ENCODE peak calls at places on chromosomes 5 and 9, in seven cellular contexts. One of them, this sample, is unnamed.
A peak's percentile ranks its signal among the peaks of the same experiment; 100 is the strongest.

GRCh38 chr9:134065720-134066419 is 2.0 kb downstream of the BRD3 start:
- DNase-seq in NCI-H748 treated with DMSO at 0.1 percent for 48 hours: no peak
- DNase-seq in natural killer cell treated with Interleukin-12 subunit alpha and Interleukin-12 subunit beta and Interleukin-15 and Interleukin-18, amount 100 ng/mL, for 72 hours: peak; percentile 84
- DNase-seq in NCI-H1092: no peak
- DNase-seq in ACHN: peak; percentile 43
- DNase-seq in type B pancreatic cell: no peak
- DNase-seq in epithelial cell of esophagus: peak; percentile 79
- DNase-seq in this sample: no peak

GRCh38 chr5:179908528-179908927 is 831 bp upstream of the TBC1D9B start:
- DNase-seq in NCI-H748 treated with DMSO at 0.1 percent for 48 hours: no peak
- DNase-seq in natural killer cell treated with Interleukin-12 subunit alpha and Interleukin-12 subunit beta and Interleukin-15 and Interleukin-18, amount 100 ng/mL, for 72 hours: no peak
- DNase-seq in NCI-H1092: no peak
- DNase-seq in ACHN: no peak
- DNase-seq in type B pancreatic cell: no peak
- DNase-seq in epithelial cell of esophagus: no peak
- DNase-seq in this sample: no peak

GRCh38 chr5:81207009-81207408 is 26.1 kb upstream of the CKMT2 start:
- DNase-seq in NCI-H748 treated with DMSO at 0.1 percent for 48 hours: no peak
- DNase-seq in natural killer cell treated with Interleukin-12 subunit alpha and Interleukin-12 subunit beta and Interleukin-15 and Interleukin-18, amount 100 ng/mL, for 72 hours: no peak
- DNase-seq in NCI-H1092: no peak
- DNase-seq in ACHN: no peak
- DNase-seq in type B pancreatic cell: no peak
- DNase-seq in epithelial cell of esophagus: peak; percentile 25
- DNase-seq in this sample: no peak

GRCh38 chr5:161115941-161116340 is 263.9 kb upstream of the ATP10B start:
- DNase-seq in NCI-H748 treated with DMSO at 0.1 percent for 48 hours: no peak
- DNase-seq in natural killer cell treated with Interleukin-12 subunit alpha and Interleukin-12 subunit beta and Interleukin-15 and Interleukin-18, amount 100 ng/mL, for 72 hours: no peak
- DNase-seq in NCI-H1092: no peak
- DNase-seq in ACHN: no peak
- DNase-seq in type B pancreatic cell: no peak
- DNase-seq in epithelial cell of esophagus: no peak
- DNase-seq in this sample: no peak

GRCh38 chr5:157100140-157100679 is 8.6 kb downstream of the HAVCR2 start:
- DNase-seq in NCI-H748 treated with DMSO at 0.1 percent for 48 hours: no peak
- DNase-seq in natural killer cell treated with Interleukin-12 subunit alpha and Interleukin-12 subunit beta and Interleukin-15 and Interleukin-18, amount 100 ng/mL, for 72 hours: peak; percentile 64
- DNase-seq in NCI-H1092: no peak
- DNase-seq in ACHN: peak; percentile 17
- DNase-seq in type B pancreatic cell: no peak
- DNase-seq in epithelial cell of esophagus: peak; percentile 3
- DNase-seq in this sample: no peak

GRCh38 chr5:135095871-135096270 is 61.8 kb upstream of the PITX1 start:
- DNase-seq in NCI-H748 treated with DMSO at 0.1 percent for 48 hours: no peak
- DNase-seq in natural killer cell treated with Interleukin-12 subunit alpha and Interleukin-12 subunit beta and Interleukin-15 and Interleukin-18, amount 100 ng/mL, for 72 hours: no peak
- DNase-seq in NCI-H1092: no peak
- DNase-seq in ACHN: no peak
- DNase-seq in type B pancreatic cell: no peak
- DNase-seq in epithelial cell of esophagus: no peak
- DNase-seq in this sample: no peak

GRCh38 chr5:66945389-66946349 is 250.9 kb downstream of the CD180 start:
- DNase-seq in NCI-H748 treated with DMSO at 0.1 percent for 48 hours: no peak
- DNase-seq in natural killer cell treated with Interleukin-12 subunit alpha and Interleukin-12 subunit beta and Interleukin-15 and Interleukin-18, amount 100 ng/mL, for 72 hours: no peak
- DNase-seq in NCI-H1092: no peak
- DNase-seq in ACHN: no peak
- DNase-seq in type B pancreatic cell: no peak
- DNase-seq in epithelial cell of esophagus: peak; percentile 6
- DNase-seq in this sample: no peak

GRCh38 chr9:137297966-137298365 is 4.1 kb downstream of the NRARP start:
- DNase-seq in NCI-H748 treated with DMSO at 0.1 percent for 48 hours: no peak
- DNase-seq in natural killer cell treated with Interleukin-12 subunit alpha and Interleukin-12 subunit beta and Interleukin-15 and Interleukin-18, amount 100 ng/mL, for 72 hours: no peak
- DNase-seq in NCI-H1092: no peak
- DNase-seq in ACHN: no peak
- DNase-seq in type B pancreatic cell: no peak
- DNase-seq in epithelial cell of esophagus: peak; percentile 27
- DNase-seq in this sample: no peak

GRCh38 chr9:126650404-126650804 is 36.7 kb downstream of the LMX1B start:
- DNase-seq in NCI-H748 treated with DMSO at 0.1 percent for 48 hours: no peak
- DNase-seq in natural killer cell treated with Interleukin-12 subunit alpha and Interleukin-12 subunit beta and Interleukin-15 and Interleukin-18, amount 100 ng/mL, for 72 hours: no peak
- DNase-seq in NCI-H1092: no peak
- DNase-seq in ACHN: no peak
- DNase-seq in type B pancreatic cell: no peak
- DNase-seq in epithelial cell of esophagus: no peak
- DNase-seq in this sample: no peak

GRCh38 chr5:133393776-133394476 is 218.4 kb downstream of the FSTL4 start:
- DNase-seq in NCI-H748 treated with DMSO at 0.1 percent for 48 hours: no peak
- DNase-seq in natural killer cell treated with Interleukin-12 subunit alpha and Interleukin-12 subunit beta and Interleukin-15 and Interleukin-18, amount 100 ng/mL, for 72 hours: peak; percentile 50
- DNase-seq in NCI-H1092: no peak
- DNase-seq in ACHN: no peak
- DNase-seq in type B pancreatic cell: peak; percentile 36
- DNase-seq in epithelial cell of esophagus: no peak
- DNase-seq in this sample: no peak

GRCh38 chr9:27653246-27653645 is 80.0 kb upstream of the C9orf72 start:
- DNase-seq in NCI-H748 treated with DMSO at 0.1 percent for 48 hours: no peak
- DNase-seq in natural killer cell treated with Interleukin-12 subunit alpha and Interleukin-12 subunit beta and Interleukin-15 and Interleukin-18, amount 100 ng/mL, for 72 hours: no peak
- DNase-seq in NCI-H1092: no peak
- DNase-seq in ACHN: no peak
- DNase-seq in type B pancreatic cell: no peak
- DNase-seq in epithelial cell of esophagus: peak; percentile 30
- DNase-seq in this sample: no peak

GRCh38 chr5:3595102-3595961 is at the start of gene IRX1:
- DNase-seq in NCI-H748 treated with DMSO at 0.1 percent for 48 hours: peak; percentile 72
- DNase-seq in natural killer cell treated with Interleukin-12 subunit alpha and Interleukin-12 subunit beta and Interleukin-15 and Interleukin-18, amount 100 ng/mL, for 72 hours: no peak
- DNase-seq in NCI-H1092: peak; percentile 43
- DNase-seq in ACHN: no peak
- DNase-seq in type B pancreatic cell: no peak
- DNase-seq in epithelial cell of esophagus: peak; percentile 84
- DNase-seq in this sample: no peak

GRCh38 chr9:86500667-86501435 is 146.6 kb upstream of the TUT7 start:
- DNase-seq in NCI-H748 treated with DMSO at 0.1 percent for 48 hours: no peak
- DNase-seq in natural killer cell treated with Interleukin-12 subunit alpha and Interleukin-12 subunit beta and Interleukin-15 and Interleukin-18, amount 100 ng/mL, for 72 hours: no peak
- DNase-seq in NCI-H1092: no peak
- DNase-seq in ACHN: no peak
- DNase-seq in type B pancreatic cell: no peak
- DNase-seq in epithelial cell of esophagus: peak; percentile 81
- DNase-seq in this sample: no peak

GRCh38 chr5:9284272-9284671 is 261.6 kb downstream of the SEMA5A start:
- DNase-seq in NCI-H748 treated with DMSO at 0.1 percent for 48 hours: no peak
- DNase-seq in natural killer cell treated with Interleukin-12 subunit alpha and Interleukin-12 subunit beta and Interleukin-15 and Interleukin-18, amount 100 ng/mL, for 72 hours: no peak
- DNase-seq in NCI-H1092: no peak
- DNase-seq in ACHN: no peak
- DNase-seq in type B pancreatic cell: no peak
- DNase-seq in epithelial cell of esophagus: no peak
- DNase-seq in this sample: no peak

GRCh38 chr5:77952811-77953210 is 176.7 kb upstream of the TBCA start:
- DNase-seq in NCI-H748 treated with DMSO at 0.1 percent for 48 hours: no peak
- DNase-seq in natural killer cell treated with Interleukin-12 subunit alpha and Interleukin-12 subunit beta and Interleukin-15 and Interleukin-18, amount 100 ng/mL, for 72 hours: no peak
- DNase-seq in NCI-H1092: no peak
- DNase-seq in ACHN: no peak
- DNase-seq in type B pancreatic cell: no peak
- DNase-seq in epithelial cell of esophagus: no peak
- DNase-seq in this sample: no peak

GRCh38 chr5:67530609-67531255 is 334.1 kb upstream of the CD180 start:
- DNase-seq in NCI-H748 treated with DMSO at 0.1 percent for 48 hours: no peak
- DNase-seq in natural killer cell treated with Interleukin-12 subunit alpha and Interleukin-12 subunit beta and Interleukin-15 and Interleukin-18, amount 100 ng/mL, for 72 hours: no peak
- DNase-seq in NCI-H1092: peak; percentile 28
- DNase-seq in ACHN: no peak
- DNase-seq in type B pancreatic cell: no peak
- DNase-seq in epithelial cell of esophagus: no peak
- DNase-seq in this sample: no peak